ENCODE peak calls at places on chromosomes 13 and 19, in five cellular contexts. F, D, Z, Y and A are unnamed samples.

GRCh38 chr13:109778102-109778542 is 8.3 kb downstream of the IRS2 start:
- DNase-seq in F (no peak), D (no peak), Z (no peak), Y (no peak), A (peak; percentile 38)

GRCh38 chr19:13905634-13906524 is at the start of the genes BRME1 and CC2D1A:
- DNase-seq in F (peak; percentile 99), D (peak; percentile 95), Z (peak; percentile 65), Y (peak; percentile 76), A (peak; percentile 89)

GRCh38 chr13:23445794-23446193 is 12.3 kb upstream of the SACS start:
- DNase-seq in F (no peak), D (peak; percentile 38), Z (no peak), Y (no peak), A (no peak)

GRCh38 chr19:30029721-30030510 is 87.9 kb downstream of the URI1 start:
- DNase-seq in F (no peak), D (no peak), Z (peak; percentile 90), Y (peak; percentile 2), A (no peak)

GRCh38 chr13:113052206-113052605 is 53.4 kb upstream of the F7 start:
- DNase-seq in F (no peak), D (no peak), Z (no peak), Y (no peak), A (no peak)

GRCh38 chr13:42899266-42899665 is 92.8 kb downstream of the EPSTI1 start:
- DNase-seq in F (no peak), D (no peak), Z (peak; percentile 12), Y (no peak), A (no peak)

GRCh38 chr13:101417043-101417406 is 717 bp upstream of the NALCN start:
- DNase-seq in F (peak; percentile 51), D (no peak), Z (no peak), Y (no peak), A (no peak)

GRCh38 chr19:14035706-14036105 is 4.1 kb downstream of the IL27RA start:
- DNase-seq in F (no peak), D (no peak), Z (no peak), Y (no peak), A (no peak)

GRCh38 chr13:51271528-51272070 is 49.4 kb downstream of the FAM124A start:
- DNase-seq in F (no peak), D (peak; percentile 33), Z (no peak), Y (no peak), A (no peak)

GRCh38 chr19:1259206-1259872 is 9.8 kb upstream of the CIRBP start:
- DNase-seq in F (peak; percentile 62), D (no peak), Z (peak; percentile 73), Y (no peak), A (peak; percentile 67)

GRCh38 chr13:111958612-111959395 is 108.1 kb upstream of the SOX1 start:
- DNase-seq in F (no peak), D (no peak), Z (no peak), Y (no peak), A (no peak)

GRCh38 chr19:36894849-36895383 is 21.2 kb downstream of the ZNF829 start:
- DNase-seq in F (no peak), D (no peak), Z (no peak), Y (no peak), A (no peak)

GRCh38 chr13:27659466-27659865 is 37.8 kb downstream of the POLR1D start:
- DNase-seq in F (no peak), D (no peak), Z (no peak), Y (no peak), A (no peak)

GRCh38 chr19:17305211-17305516 is 508 bp upstream of the MRPL34 start:
- DNase-seq in F (no peak), D (no peak), Z (no peak), Y (no peak), A (no peak)

GRCh38 chr13:29674532-29674931 is 79.0 kb upstream of the SLC7A1 start:
- DNase-seq in F (no peak), D (no peak), Z (no peak), Y (no peak), A (no peak)

GRCh38 chr19:9054768-9055167 is 32.1 kb upstream of the OR1M1 start:
- DNase-seq in F (no peak), D (peak; percentile 54), Z (no peak), Y (no peak), A (peak; percentile 98)

GRCh38 chr13:34943675-34944634 is 1.9 kb downstream of the NBEA start:
- DNase-seq in F (peak; percentile 21), D (no peak), Z (no peak), Y (no peak), A (no peak)

GRCh38 chr19:38265213-38265861 is 964 bp downstream of the SPINT2 start:
- DNase-seq in F (no peak), D (no peak), Z (no peak), Y (no peak), A (peak; percentile 76)

GRCh38 chr13:78601886-78602560 is 1.3 kb downstream of the POU4F1 start:
- DNase-seq in F (peak; percentile 54), D (no peak), Z (no peak), Y (no peak), A (no peak)

GRCh38 chr13:94174009-94174408 is 305.5 kb downstream of the DCT start:
- DNase-seq in F (no peak), D (no peak), Z (no peak), Y (no peak), A (no peak)

GRCh38 chr13:71459708-71460107 is 407.3 kb downstream of the DACH1 start:
- DNase-seq in F (no peak), D (no peak), Z (no peak), Y (no peak), A (no peak)

GRCh38 chr19:39870171-39870971 is 24.2 kb upstream of the FBL start:
- DNase-seq in F (no peak), D (peak; percentile 82), Z (no peak), Y (no peak), A (no peak)

DNA sequence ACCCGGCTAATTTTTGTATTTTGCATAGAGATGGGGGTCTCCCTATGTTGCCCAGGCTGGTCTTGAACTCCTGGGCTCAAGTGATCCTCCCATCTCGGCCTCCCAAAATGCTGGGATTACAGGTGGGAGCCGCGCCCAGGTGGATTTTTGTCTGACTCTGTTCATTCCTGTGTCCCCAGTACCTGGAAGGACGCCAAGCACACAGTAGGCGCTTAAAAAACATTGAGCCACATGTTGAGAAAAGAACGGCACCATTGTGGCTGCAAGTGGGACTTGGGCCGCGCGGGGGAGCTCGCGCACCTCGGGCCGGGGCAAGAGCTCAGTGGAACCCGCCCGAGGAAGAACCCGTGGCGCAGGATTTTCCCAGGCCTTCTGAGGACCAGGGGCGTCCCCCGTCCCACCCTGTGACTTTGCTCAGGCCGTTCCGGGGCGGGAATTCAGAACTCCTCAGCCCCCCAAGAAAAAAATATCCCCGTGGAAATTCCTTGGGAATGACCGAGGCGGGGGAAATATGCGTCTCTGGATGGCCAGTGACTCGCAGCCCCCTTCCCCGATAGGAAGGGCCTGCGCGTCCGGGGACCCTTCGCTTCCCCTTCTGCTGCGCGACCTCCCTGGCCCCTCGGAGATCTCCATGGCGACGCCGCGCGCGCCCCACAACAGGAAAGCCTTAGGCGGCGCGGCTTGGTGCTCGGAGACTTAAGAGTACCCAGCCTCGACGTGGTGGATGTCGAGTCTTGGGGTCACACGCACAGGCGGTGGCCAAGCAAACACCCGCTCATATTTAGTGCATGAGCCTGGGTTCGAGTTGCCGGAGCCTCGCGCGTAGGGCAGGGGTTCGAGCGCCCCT is 1.4 kb upstream of the ICAM1 start:
- DNase-seq in F (peak; percentile 91), D (peak; percentile 99), Z (no peak), Y (peak; percentile 47), A (no peak)
- TF ChIP-seq JUND in F (no peak), D (no peak), Z (no peak), Y (no peak), A (no peak)

DNA sequence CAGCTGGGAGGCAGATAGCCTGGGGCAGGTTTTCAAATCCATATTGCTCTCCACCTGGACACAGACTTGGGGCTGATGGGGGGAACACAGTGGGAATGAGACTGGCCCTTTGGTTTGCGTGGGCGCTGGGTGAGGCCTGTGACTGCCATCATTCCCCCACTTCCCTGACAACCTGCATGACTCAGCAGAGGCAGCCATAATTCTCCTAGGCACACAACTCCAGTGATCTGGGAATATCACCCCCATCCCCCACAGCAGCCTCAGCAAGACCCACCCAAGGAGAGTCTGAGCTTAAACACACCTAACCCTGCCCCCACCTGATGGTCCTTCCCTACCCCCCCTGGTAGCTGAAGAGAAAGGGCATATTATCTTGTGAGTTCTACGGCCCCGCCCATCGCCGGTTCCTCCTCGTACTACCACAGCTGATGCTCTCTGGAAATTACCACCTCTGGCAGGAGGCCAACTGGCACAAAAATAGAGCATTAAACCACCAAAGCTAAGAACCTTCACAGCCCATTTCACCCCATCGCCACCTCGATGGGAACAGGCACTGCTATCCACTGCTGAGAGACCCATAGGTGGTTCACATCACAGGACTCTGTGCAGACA is 71.0 kb downstream of the RNF17 start:
- DNase-seq in F (no peak), D (no peak), Z (no peak), Y (no peak), A (no peak)
- TF ChIP-seq JUND in F (no peak), D (no peak), Z (no peak), Y (no peak), A (no peak)

GRCh38 chr19:3979289-3979673 is 6.0 kb downstream of the EEF2 start:
- DNase-seq in F (peak; percentile 11), D (peak; percentile 49), Z (no peak), Y (no peak), A (no peak)

GRCh38 chr19:3980353-3981251 is 4.7 kb downstream of the EEF2 start:
- DNase-seq in F (peak; percentile 22), D (no peak), Z (no peak), Y (no peak), A (no peak)

GRCh38 chr19:3981373-3981735 is 3.9 kb downstream of the EEF2 start:
- DNase-seq in F (no peak), D (no peak), Z (no peak), Y (no peak), A (no peak)

GRCh38 chr19:3978145-3978544 is 7.1 kb downstream of the EEF2 start:
- DNase-seq in F (no peak), D (no peak), Z (no peak), Y (no peak), A (no peak)

GRCh38 chr19:3979674-3980352 is 5.5 kb downstream of the EEF2 start:
- DNase-seq in F (peak; percentile 21), D (no peak), Z (no peak), Y (no peak), A (no peak)
- TF ChIP-seq JUND in F (no peak), D (no peak), Z (no peak), Y (no peak), A (no peak)

GRCh38 chr13:72851678-72852014 is 69.7 kb downstream of the PIBF1 start:
- DNase-seq in F (no peak), D (no peak), Z (no peak), Y (no peak), A (no peak)

GRCh38 chr13:72853000-72853399 is 71.1 kb downstream of the PIBF1 start:
- DNase-seq in F (no peak), D (no peak), Z (no peak), Y (no peak), A (no peak)

GRCh38 chr13:72852207-72852606 is 70.3 kb downstream of the PIBF1 start:
- DNase-seq in F (no peak), D (no peak), Z (no peak), Y (no peak), A (no peak)

GRCh38 chr13:72850959-72851677 is 69.2 kb downstream of the PIBF1 start:
- DNase-seq in F (peak; percentile 70), D (peak; percentile 46), Z (no peak), Y (no peak), A (no peak)

DNA sequence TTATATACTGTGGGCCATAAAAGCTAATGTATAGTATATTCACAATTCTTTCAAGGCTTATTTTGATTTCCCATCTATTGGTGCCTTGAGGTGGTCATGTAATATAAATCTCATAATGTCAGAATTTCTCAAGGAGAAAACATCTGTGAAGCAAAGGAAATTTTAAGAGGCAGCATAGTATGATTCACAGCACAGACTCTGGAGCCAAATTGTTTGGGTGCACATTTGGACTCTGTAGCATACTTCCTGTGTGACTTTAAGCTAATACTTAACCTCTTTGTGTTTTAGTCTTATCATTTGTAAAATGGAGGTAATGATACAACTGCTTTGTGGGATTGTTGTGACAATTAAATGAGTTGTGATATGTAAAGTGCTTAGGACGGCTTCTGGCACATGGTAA is 67.6 kb downstream of the PIBF1 start:
- DNase-seq in F (no peak), D (no peak), Z (no peak), Y (no peak), A (no peak)
- TF ChIP-seq JUND in F (no peak), D (no peak), Z (no peak), Y (no peak), A (no peak)